ENCODE peak calls at places on chromosomes 16 and 17, in four cellular contexts. C is neuronal stem cell, X is right cardiac atrium, Q is mucosa of descending colon. G is an unnamed sample.

GRCh38 chr16:7216719-7217118 is 115.9 kb upstream of the RBFOX1 start:
- DNase-seq in C (no peak), Q (no peak), X (no peak), G (no peak)

GRCh38 chr16:84465154-84465553 is 39.3 kb downstream of the MEAK7 start:
- DNase-seq in C (no peak), X (no peak), Q (no peak), G (peak; percentile 16)

GRCh38 chr17:48529191-48529979 is 1.4 kb downstream of the HOXB1 start:
- DNase-seq in C (no peak), Q (no peak), X (no peak), G (no peak)

GRCh38 chr16:22625948-22626347 is 115.3 kb downstream of the NPIPB5 start:
- DNase-seq in X (no peak), Q (no peak), C (no peak), G (no peak)

GRCh38 chr16:70681382-70682238 is 4.2 kb downstream of the MTSS2 start:
- DNase-seq in Q (no peak), C (no peak), X (peak; percentile 77), G (no peak)

GRCh38 chr16:58021661-58022551 is 3.6 kb upstream of the MMP15 start:
- DNase-seq in C (no peak), X (peak; percentile 36), Q (no peak), G (no peak)

GRCh38 chr16:70805787-70806186 is 4.8 kb upstream of the VAC14 start:
- DNase-seq in C (no peak), Q (no peak), X (no peak), G (no peak)

GRCh38 chr17:35786941-35787432 is 8.5 kb downstream of the MMP28 start:
- DNase-seq in Q (no peak), X (no peak), C (no peak), G (no peak)

GRCh38 chr17:65518256-65518655 is 43.2 kb downstream of the AXIN2 start:
- DNase-seq in C (no peak), X (no peak), Q (no peak), G (no peak)

GRCh38 chr17:28221751-28222414 is 97.1 kb upstream of the TMEM97 start:
- DNase-seq in Q (no peak), C (no peak), X (no peak), G (no peak)

GRCh38 chr16:4011225-4011939 is 104.9 kb downstream of the ADCY9 start:
- DNase-seq in Q (no peak), C (no peak), X (peak; percentile 53), G (no peak)

GRCh38 chr16:54080524-54081008 is 206.0 kb downstream of the IRX3 start:
- DNase-seq in X (no peak), Q (no peak), C (no peak), G (no peak)

GRCh38 chr17:21033350-21033749 is 9.5 kb downstream of the USP22 start:
- DNase-seq in X (no peak), C (no peak), Q (no peak), G (no peak)

GRCh38 chr17:65455972-65456343 is 105.5 kb downstream of the AXIN2 start:
- DNase-seq in Q (peak; percentile 53), X (no peak), C (no peak), G (peak; percentile 61)

GRCh38 chr17:48761114-48761513 is 32.6 kb upstream of the HOXB13 start:
- DNase-seq in C (no peak), X (no peak), Q (no peak), G (no peak)

GRCh38 chr17:57619061-57619937 is 125.8 kb downstream of the CCDC182 start:
- DNase-seq in C (no peak), X (no peak), Q (no peak), G (no peak)

GRCh38 chr17:3602499-3602898 is 6.7 kb downstream of the TRPV1 start:
- DNase-seq in C (no peak), X (no peak), Q (peak; percentile 19), G (no peak)

GRCh38 chr17:74592087-74592990 is at the start of gene CD300LD:
- DNase-seq in C (no peak), Q (no peak), X (no peak), G (no peak)

GRCh38 chr17:41848788-41849187 is 11.2 kb downstream of the KLHL10 start:
- DNase-seq in C (no peak), Q (no peak), X (no peak), G (no peak)

GRCh38 chr17:15907290-15907689 is 37.6 kb upstream of the ADORA2B start:
- DNase-seq in C (no peak), X (no peak), Q (no peak), G (no peak)

GRCh38 chr16:30186782-30187555 is 3.6 kb downstream of the CORO1A start:
- DNase-seq in Q (peak; percentile 92), X (peak; percentile 91), C (no peak), G (no peak)

GRCh38 chr17:5198472-5198871 is 6.8 kb upstream of the ZNF594 start:
- DNase-seq in Q (no peak), X (no peak), C (no peak), G (no peak)

DNA sequence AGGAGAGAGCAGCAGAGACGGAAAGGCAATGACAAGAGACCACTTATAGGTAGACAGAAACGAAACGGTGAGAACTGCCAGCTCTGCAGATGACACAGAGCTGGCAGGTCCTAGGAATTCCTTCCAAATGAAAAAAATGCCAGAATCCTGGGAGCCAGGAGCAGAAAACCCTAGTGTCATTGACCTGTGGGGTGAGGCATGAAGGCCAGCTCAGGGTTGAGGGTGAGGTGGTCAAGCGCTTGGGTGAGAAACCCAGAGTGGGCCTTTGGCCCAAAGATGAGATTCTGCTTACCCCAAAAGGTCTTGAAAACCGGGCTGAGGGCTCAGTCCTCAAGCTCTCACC is 9.2 kb downstream of the HIC1 start:
- DNase-seq in X (peak; percentile 47), Q (no peak), C (no peak), G (no peak)
- H3K4me1 ChIP-seq in X (peaks cover 13% of the 10 kb centered on the region), Q (peaks cover 14% of the 10 kb centered on the region), C (peaks cover 4% of the 10 kb centered on the region), G (peaks cover 6% of the 10 kb centered on the region)

GRCh38 chr17:76735006-76735405 is 2.1 kb downstream of the SRSF2 start:
- DNase-seq in Q (no peak), X (no peak), C (no peak), G (no peak)

GRCh38 chr17:76737676-76738467 is at the start of gene MFSD11:
- DNase-seq in C (peak; percentile 96), X (peak; percentile 97), Q (peak; percentile 90), G (peak; percentile 94)

GRCh38 chr17:76735586-76736348 is 1.4 kb downstream of the SRSF2 start:
- DNase-seq in Q (no peak), X (no peak), C (no peak), G (no peak)

GRCh38 chr17:76737082-76737675 is at the start of gene SRSF2:
- DNase-seq in C (peak; percentile 99), Q (peak; percentile 98), X (peak; percentile 99), G (peak; percentile 99)

DNA sequence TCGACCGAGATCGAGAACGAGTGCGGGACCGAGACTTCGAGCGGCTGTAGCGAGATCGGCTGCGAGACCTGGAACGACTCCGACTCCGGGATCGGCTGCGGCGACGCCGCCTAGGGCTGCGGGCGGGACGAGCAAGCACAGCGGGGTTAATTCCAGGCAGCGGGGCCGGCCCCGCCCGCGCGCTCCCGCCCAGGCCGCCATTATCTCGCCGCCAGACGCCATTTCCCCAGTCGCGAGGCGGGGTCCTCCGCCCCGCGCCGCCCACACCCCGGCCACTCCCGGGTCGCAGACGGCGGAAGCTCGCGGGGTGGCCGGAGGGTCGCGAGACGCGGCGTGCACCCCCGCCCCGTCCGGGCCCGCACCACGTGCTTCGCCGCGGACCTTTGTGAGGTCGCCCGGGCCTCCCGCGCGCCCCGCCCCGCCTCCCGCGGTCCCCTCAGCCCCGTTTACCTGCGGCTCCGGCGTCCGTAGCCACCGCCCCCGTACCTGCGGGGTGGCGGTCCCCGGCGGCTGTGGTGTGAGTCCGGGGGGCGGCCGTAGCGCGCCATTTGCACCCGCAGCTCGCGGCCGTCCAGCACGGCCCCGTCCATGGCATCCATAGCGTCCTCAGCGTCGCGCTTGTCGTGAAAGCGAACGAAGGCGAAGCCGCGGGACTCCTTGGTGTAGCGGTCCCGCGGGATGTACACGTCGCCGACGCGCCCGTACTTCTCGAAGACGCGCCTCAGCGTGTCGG is 616 bp downstream of the SRSF2 start:
- DNase-seq in X (peak; percentile 93), Q (peak; percentile 83), C (peak; percentile 75), G (peak; percentile 75)
- H3K4me1 ChIP-seq in X (peaks cover 2% of the 10 kb centered on the region), Q (peaks cover 26% of the 10 kb centered on the region), C (peaks cover 8% of the 10 kb centered on the region), G (peaks cover 18% of the 10 kb centered on the region)

DNA sequence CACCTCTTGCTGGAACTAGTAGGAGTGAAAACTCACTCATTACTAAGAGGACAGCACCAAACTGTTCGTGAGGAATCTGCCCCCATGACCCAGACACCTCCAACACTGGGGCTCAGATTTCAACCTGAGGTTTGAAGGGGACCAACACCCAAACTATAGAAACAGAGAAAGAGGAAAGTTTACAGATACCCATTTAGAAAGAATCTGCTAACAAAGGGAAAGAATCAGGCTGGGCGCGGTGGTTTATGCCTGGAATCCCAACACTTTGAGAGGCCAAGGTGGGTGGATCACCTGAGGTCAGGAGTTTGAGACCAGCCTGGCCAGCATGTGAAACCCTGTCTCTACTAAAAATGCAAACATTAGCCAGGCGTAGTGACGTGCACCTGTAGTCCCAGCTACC is 3.5 kb upstream of the CSNK1D start:
- DNase-seq in X (no peak), C (no peak), Q (no peak), G (no peak)
- H3K4me1 ChIP-seq in X (peaks cover 2% of the 10 kb centered on the region), C (peaks cover 14% of the 10 kb centered on the region), Q (peaks cover 14% of the 10 kb centered on the region), G (peaks cover 39% of the 10 kb centered on the region)

DNA sequence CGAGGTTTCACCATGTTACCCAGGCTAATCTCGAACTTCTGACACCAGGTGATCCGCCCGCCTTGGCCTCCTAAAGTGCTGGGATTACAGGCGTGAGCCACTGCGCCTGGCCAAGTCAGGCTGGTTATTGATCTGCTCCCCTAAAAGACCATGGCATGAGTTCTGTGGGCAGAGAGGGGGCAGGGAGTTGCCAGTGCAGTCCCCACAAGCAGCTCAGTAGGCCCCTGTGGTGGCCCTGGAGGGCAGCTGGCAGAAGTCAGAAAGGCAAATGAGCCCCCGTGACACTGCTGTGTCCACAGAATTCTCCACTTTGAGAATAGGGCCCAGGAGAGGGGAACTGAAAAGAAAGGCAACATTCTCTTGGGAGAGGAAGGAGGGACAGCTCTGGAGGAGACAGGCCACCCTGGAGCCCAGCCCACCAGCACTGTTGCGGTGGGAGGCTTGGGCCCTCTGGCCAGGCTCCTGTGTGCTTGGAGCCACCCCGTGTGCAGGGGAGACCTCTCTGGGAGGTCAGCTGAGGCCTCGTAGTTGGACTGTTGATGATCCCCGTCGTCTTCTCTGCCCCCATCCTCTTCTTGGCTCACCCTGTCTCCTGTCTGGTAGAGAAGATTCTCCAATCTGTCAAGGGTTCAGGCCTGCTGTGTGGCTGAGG is 2.1 kb upstream of the AMDHD2 start:
- DNase-seq in Q (no peak), C (no peak), X (peak; percentile 54), G (no peak)
- H3K4me1 ChIP-seq in Q (peaks cover 55% of the 10 kb centered on the region), C (peaks cover 19% of the 10 kb centered on the region), X (peaks cover 22% of the 10 kb centered on the region), G (peaks cover 23% of the 10 kb centered on the region)

GRCh38 chr16:67025151-67025550 is 3.8 kb upstream of the CBFB start:
- DNase-seq in C (no peak), X (no peak), Q (no peak), G (peak; percentile 56)
- H3K4me1 ChIP-seq in C (peaks cover 4% of the 10 kb centered on the region), X (no peaks in the 10 kb centered on the region), Q (no peaks in the 10 kb centered on the region), G (peaks cover 27% of the 10 kb centered on the region)

DNA sequence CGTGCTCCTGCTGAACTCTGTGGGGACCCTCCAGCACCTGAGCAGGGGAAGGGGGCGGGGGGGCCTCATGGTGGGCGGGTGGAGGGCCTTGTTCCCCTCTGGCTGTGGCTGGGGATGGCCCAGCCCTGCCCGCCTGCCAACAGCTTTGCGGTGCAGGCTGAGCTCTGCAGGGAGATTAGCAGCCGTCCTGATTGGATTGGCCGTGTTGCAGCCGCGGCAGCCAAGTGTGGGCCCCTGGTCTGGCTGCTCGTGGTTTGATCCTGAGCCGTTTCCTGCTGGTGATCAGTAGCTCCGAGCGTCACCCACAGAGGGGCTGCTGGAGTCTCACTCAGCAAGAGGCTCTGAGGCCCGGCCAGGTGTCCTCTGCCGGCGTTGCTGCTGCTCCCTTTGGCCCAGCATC is 32.4 kb downstream of the BAIAP2 start:
- DNase-seq in Q (no peak), C (no peak), X (peak; percentile 71), G (no peak)
- H3K4me1 ChIP-seq in Q (peaks cover 9% of the 10 kb centered on the region), C (peaks cover 31% of the 10 kb centered on the region), X (peaks cover 7% of the 10 kb centered on the region), G (peaks cover 9% of the 10 kb centered on the region)